ENCODE peak calls at places on chromosomes 12 and 14, in six cellular contexts. M is mesothelial cell of epicardium, H is tibial nerve, C is breast epithelium, X is vagina, S is AG09319. Q is an unnamed sample.
A peak's percentile ranks its signal among the peaks of the same experiment; 100 is the strongest.

GRCh38 chr14:69101331-69101826 is 51.5 kb downstream of the DCAF5 start:
- DNase-seq in H (peak; percentile 48), X (no peak), S (peak; percentile 92), M (no peak), C (no peak), Q (no peak)

GRCh38 chr12:124162151-124163110 is 132.5 kb upstream of the RFLNA start:
- DNase-seq in M (no peak), H (no peak), X (no peak), C (no peak), S (no peak), Q (no peak)

GRCh38 chr14:66224492-66225178 is 261.5 kb upstream of the CCDC196 start:
- DNase-seq in M (no peak), S (no peak), X (no peak), C (no peak), H (no peak), Q (no peak)

GRCh38 chr12:46450279-46450748 is 77.7 kb upstream of the SLC38A2 start:
- DNase-seq in M (peak; percentile 42), X (no peak), S (no peak), C (peak; percentile 43), H (peak; percentile 59), Q (peak; percentile 65)

GRCh38 chr14:74501135-74501614 is 7.6 kb downstream of the ISCA2 start:
- DNase-seq in S (peak; percentile 29), M (peak; percentile 78), C (peak; percentile 87), H (peak; percentile 75), X (no peak), Q (peak; percentile 65)

GRCh38 chr14:94175403-94176146 is 1.5 kb downstream of the PPP4R4 start:
- DNase-seq in M (no peak), C (no peak), S (no peak), H (no peak), X (no peak), Q (no peak)

GRCh38 chr12:68617160-68617926 is 6.6 kb downstream of the RAP1B start:
- DNase-seq in M (no peak), S (no peak), X (no peak), H (no peak), C (no peak), Q (no peak)

GRCh38 chr12:38160318-38161122 is 156.1 kb upstream of the ALG10B start:
- DNase-seq in M (no peak), C (no peak), X (no peak), H (no peak), S (no peak), Q (no peak)

GRCh38 chr12:50751921-50752721 is 11.8 kb upstream of the ATF1 start:
- DNase-seq in X (no peak), H (no peak), M (no peak), S (no peak), C (no peak), Q (no peak)

GRCh38 chr12:56476143-56476542 is 7.8 kb downstream of the SPRYD4 start:
- DNase-seq in S (no peak), H (no peak), C (no peak), X (no peak), M (no peak), Q (no peak)

GRCh38 chr12:56079729-56080555 is at the start of gene ERBB3:
- DNase-seq in X (no peak), S (peak; percentile 40), H (peak; percentile 36), C (peak; percentile 69), M (peak; percentile 79), Q (peak; percentile 49)

GRCh38 chr12:95205685-95206084 is 11.6 kb downstream of the FGD6 start:
- DNase-seq in C (peak; percentile 40), X (peak; percentile 83), S (no peak), M (no peak), H (peak; percentile 41), Q (no peak)

GRCh38 chr12:124938606-124939427 is 24.4 kb upstream of the UBC start:
- DNase-seq in X (peak; percentile 89), H (peak; percentile 77), S (peak; percentile 79), C (peak; percentile 88), M (peak; percentile 61), Q (peak; percentile 62)

GRCh38 chr12:121295746-121296617 is 527 bp downstream of the CAMKK2 start:
- DNase-seq in X (no peak), C (no peak), S (no peak), H (no peak), M (peak; percentile 46), Q (no peak)

GRCh38 chr14:75127903-75128595 is 1.2 kb upstream of the NEK9 start:
- DNase-seq in C (no peak), M (no peak), S (no peak), X (no peak), H (no peak), Q (no peak)

GRCh38 chr12:75876843-75877587 is 154.6 kb downstream of the PHLDA1 start:
- DNase-seq in C (no peak), H (no peak), X (no peak), S (no peak), M (no peak), Q (no peak)

GRCh38 chr12:6368906-6369525 is 6.3 kb downstream of the SCNN1A start:
- DNase-seq in H (no peak), S (no peak), X (peak; percentile 80), M (no peak), C (no peak), Q (no peak)

GRCh38 chr12:23756416-23756815 is 193.1 kb downstream of the SOX5 start:
- DNase-seq in X (no peak), M (no peak), H (no peak), S (no peak), C (no peak), Q (no peak)

GRCh38 chr14:80215756-80216581 is 4.7 kb upstream of the DIO2 start:
- DNase-seq in S (no peak), X (no peak), M (no peak), C (no peak), H (peak; percentile 60), Q (no peak)

GRCh38 chr14:104345316-104346111 is 207.1 kb downstream of the KIF26A start:
- DNase-seq in M (no peak), X (no peak), S (no peak), C (no peak), H (no peak), Q (no peak)

DNA sequence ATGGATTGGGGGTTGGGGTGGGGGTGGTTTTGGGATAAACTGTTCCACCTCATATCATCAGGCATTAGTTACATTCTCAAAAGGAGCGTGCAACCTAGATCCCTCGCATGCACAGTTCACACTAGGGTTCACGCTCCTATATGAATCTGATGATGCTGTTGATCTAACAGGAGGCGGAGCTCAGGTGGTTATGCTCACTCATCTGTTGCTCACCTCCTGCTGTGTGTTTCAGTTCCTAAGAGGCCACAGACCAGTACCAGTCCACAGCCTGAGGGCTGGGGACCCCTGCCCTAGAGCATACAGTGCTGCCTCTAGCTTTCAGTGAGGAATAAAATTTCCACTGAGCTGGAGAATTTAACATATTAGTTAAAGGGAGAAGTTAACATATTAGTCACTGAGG is 612.6 kb upstream of the TBX3 start:
- DNase-seq in S (no peak), X (no peak), M (no peak), C (no peak), H (no peak), Q (no peak)
- TF ChIP-seq CTCF in S (no peak), X (no peak), M (no peak), C (no peak), H (no peak), Q (no peak)

GRCh38 chr12:14450479-14450878 is 85.0 kb downstream of the ATF7IP start:
- DNase-seq in M (no peak), H (no peak), S (no peak), X (no peak), C (no peak), Q (no peak)

GRCh38 chr12:14452865-14453264 is 87.4 kb downstream of the ATF7IP start:
- DNase-seq in S (no peak), H (no peak), X (no peak), C (no peak), M (no peak), Q (no peak)

GRCh38 chr12:14454098-14454907 is 88.8 kb downstream of the ATF7IP start:
- DNase-seq in X (no peak), M (no peak), H (no peak), S (no peak), C (no peak), Q (no peak)
- TF ChIP-seq CTCF in X (no peak), M (no peak), H (no peak), S (peak; percentile 28), C (peak; percentile 20), Q (no peak)

DNA sequence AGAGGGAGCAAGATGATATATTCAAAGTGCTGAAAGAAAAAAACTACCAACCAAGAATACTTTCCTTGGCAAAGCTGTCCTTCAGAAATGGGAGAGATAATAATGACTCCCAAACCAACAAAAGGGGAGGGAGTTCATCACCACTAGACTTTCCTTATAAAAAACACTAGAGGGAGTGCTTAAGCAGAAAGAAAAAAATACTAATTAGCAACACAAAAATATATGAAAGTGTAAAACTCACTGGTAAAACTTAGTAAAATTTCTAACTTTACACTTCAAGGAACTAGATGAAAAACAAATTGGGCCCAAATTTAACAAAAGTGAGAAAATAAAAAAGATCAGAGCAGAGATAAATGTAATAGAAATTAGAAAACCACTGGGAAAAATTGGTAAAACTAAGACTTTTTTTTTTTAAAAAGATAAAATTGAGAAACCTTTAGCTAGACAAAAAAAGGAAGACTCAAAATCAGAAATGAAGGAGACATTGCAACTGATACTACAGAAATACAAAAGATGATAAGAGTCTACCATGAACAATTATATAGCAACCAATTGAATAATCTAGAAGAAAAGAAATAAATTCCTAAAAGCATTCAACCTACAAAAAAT is 60.4 kb upstream of the FAR2 start:
- DNase-seq in S (no peak), H (no peak), C (no peak), X (no peak), M (no peak), Q (no peak)
- TF ChIP-seq CTCF in S (peak; percentile 50), H (no peak), C (no peak), X (no peak), M (no peak), Q (no peak)

GRCh38 chr12:40376533-40377267 is 151.9 kb downstream of the LRRK2 start:
- DNase-seq in S (no peak), M (no peak), C (no peak), H (no peak), X (no peak), Q (no peak)

GRCh38 chr12:40378721-40379120 is 153.9 kb downstream of the LRRK2 start:
- DNase-seq in M (no peak), H (no peak), C (no peak), S (no peak), X (no peak), Q (no peak)

DNA sequence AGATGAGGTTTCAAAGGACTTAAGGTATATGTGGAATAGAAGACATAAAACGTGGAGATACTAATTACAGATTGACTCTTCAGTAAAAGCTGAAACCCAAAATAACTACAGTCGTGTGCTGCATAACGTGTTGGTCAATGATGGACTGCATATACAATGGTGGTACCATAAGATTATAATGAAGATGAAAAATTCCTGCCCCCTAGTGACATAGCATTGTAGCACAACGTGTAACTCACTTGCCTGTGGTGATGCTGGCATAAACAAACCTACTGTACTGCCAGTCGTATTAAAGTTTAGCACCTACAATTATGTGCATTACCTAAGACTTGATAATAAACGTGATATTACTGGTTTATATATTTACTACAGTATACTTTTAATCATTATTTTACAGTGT is 150.3 kb downstream of the LRRK2 start:
- DNase-seq in S (no peak), X (no peak), C (no peak), H (no peak), M (no peak), Q (no peak)
- TF ChIP-seq CTCF in S (peak; percentile 14), X (no peak), C (no peak), H (no peak), M (no peak), Q (no peak)

Q was measured in omental fat pad.